ENCODE peak calls at places on chromosomes 16 and 17, in six cellular contexts. G is glutamatergic neuron; N is putamen; S is stimulated activated CD4-positive, alpha-beta T cell treated with anti-CD3 and anti-CD28 coated beads, Interleukin-1b, Interleukin-23, amount 100 ng/mL, for 1 hour; B is ELR; K is brain microvascular endothelial cell. M is an unnamed sample.

GRCh38 chr17:64741038-64741641 is 79.0 kb upstream of the SMURF2 start:
- DNase-seq in S (no peak), K (no peak), B (peak; percentile 46), G (no peak), N (peak; percentile 61), M (no peak)

GRCh38 chr17:48028736-48029135 is 8.9 kb downstream of the COPZ2 start:
- DNase-seq in S (no peak), N (no peak), G (no peak), K (no peak), B (no peak), M (no peak)

GRCh38 chr17:68457168-68457538 is at the start of gene WIPI1:
- DNase-seq in B (no peak), K (no peak), N (no peak), G (no peak), S (no peak), M (no peak)

GRCh38 chr16:10206865-10207264 is 24.6 kb upstream of the GRIN2A start:
- DNase-seq in G (no peak), S (no peak), N (no peak), B (no peak), K (no peak), M (no peak)

GRCh38 chr17:50955667-50956120 is 89.5 kb upstream of the TOB1 start:
- DNase-seq in G (no peak), B (no peak), K (no peak), S (no peak), N (no peak), M (peak; percentile 80)

GRCh38 chr16:77599793-77600415 is 122.4 kb upstream of the NUDT7 start:
- DNase-seq in S (no peak), N (no peak), K (peak; percentile 65), G (peak; percentile 67), B (peak; percentile 44), M (peak; percentile 30)

GRCh38 chr17:43832168-43832975 is 574 bp downstream of the MPP3 start:
- DNase-seq in N (no peak), G (peak; percentile 57), S (no peak), B (peak; percentile 93), K (peak; percentile 67), M (peak; percentile 90)

GRCh38 chr16:6160871-6161270 is 1063.3 kb upstream of the EEF2KMT start:
- DNase-seq in B (no peak), K (no peak), S (no peak), N (no peak), G (no peak), M (no peak)

GRCh38 chr17:81710514-81711308 is 1.4 kb upstream of the SLC25A10 start:
- DNase-seq in G (no peak), N (no peak), K (no peak), S (no peak), B (peak; percentile 42), M (no peak)

GRCh38 chr17:66716236-66717026 is 118.5 kb upstream of the CACNG5 start:
- DNase-seq in N (peak; percentile 55), B (peak; percentile 13), S (no peak), G (peak; percentile 55), K (no peak), M (no peak)

GRCh38 chr16:57988929-57989328 is 11.5 kb downstream of the ZNF319 start:
- DNase-seq in G (peak; percentile 8), B (no peak), K (no peak), S (no peak), N (peak; percentile 20), M (no peak)

GRCh38 chr17:66542183-66542966 is 240.0 kb downstream of the PRKCA start:
- DNase-seq in K (peak; percentile 68), G (no peak), B (peak; percentile 86), S (no peak), N (no peak), M (peak; percentile 50)

GRCh38 chr17:75352079-75352569 is 53.4 kb downstream of the GRB2 start:
- DNase-seq in G (peak; percentile 40), S (no peak), N (peak; percentile 62), B (no peak), K (no peak), M (peak; percentile 30)

GRCh38 chr17:78802459-78802858 is 20.4 kb upstream of the CYTH1 start:
- DNase-seq in G (no peak), S (no peak), N (no peak), K (no peak), B (no peak), M (no peak)

GRCh38 chr17:42287305-42288077 is 807 bp upstream of the STAT5A start:
- DNase-seq in B (no peak), N (peak; percentile 62), S (no peak), K (no peak), G (no peak), M (peak; percentile 41)

GRCh38 chr17:21302711-21303425 is 18.4 kb downstream of the MAP2K3 start:
- DNase-seq in K (no peak), B (no peak), G (no peak), N (no peak), S (no peak), M (peak; percentile 52)

GRCh38 chr17:978110-979093 is 1.2 kb downstream of the NXN start:
- DNase-seq in N (no peak), S (no peak), B (peak; percentile 56), G (peak; percentile 81), K (no peak), M (peak; percentile 69)

GRCh38 chr17:12900474-12900873 is 111.2 kb downstream of the ARHGAP44 start:
- DNase-seq in K (no peak), B (no peak), N (no peak), G (no peak), S (no peak), M (no peak)

GRCh38 chr16:75535211-75535843 is 581 bp downstream of the CHST5 start:
- DNase-seq in G (no peak), N (no peak), K (no peak), B (no peak), S (no peak), M (no peak)

GRCh38 chr17:43416998-43417891 is 18.5 kb downstream of the ARL4D start:
- DNase-seq in B (no peak), K (no peak), S (no peak), N (peak; percentile 87), G (no peak), M (no peak)

GRCh38 chr17:32310927-32311568 is 30.9 kb downstream of the C17orf75 start:
- DNase-seq in S (no peak), B (peak; percentile 18), K (no peak), N (no peak), G (peak; percentile 43), M (peak; percentile 72)

GRCh38 chr17:2595736-2596135 is 2.3 kb downstream of the PAFAH1B1 start:
- DNase-seq in G (no peak), B (peak; percentile 27), N (no peak), S (no peak), K (no peak), M (no peak)

GRCh38 chr17:3954921-3955320 is 9.3 kb downstream of the ATP2A3 start:
- DNase-seq in N (no peak), G (no peak), K (no peak), B (no peak), S (no peak), M (peak; percentile 51)

GRCh38 chr16:4212934-4213296 is 29.0 kb downstream of the SRL start:
- DNase-seq in B (peak; percentile 62), K (peak; percentile 27), G (no peak), S (no peak), N (no peak), M (no peak)

GRCh38 chr16:72857841-72858594 is 189.9 kb downstream of the ZFHX3 start:
- DNase-seq in S (no peak), B (no peak), G (no peak), N (no peak), K (no peak), M (no peak)

GRCh38 chr16:508884-509736 is 18.4 kb upstream of the CAPN15 start:
- DNase-seq in B (no peak), S (no peak), G (peak; percentile 55), K (peak; percentile 69), N (no peak), M (peak; percentile 56)

GRCh38 chr16:89396156-89396555 is 94.2 kb downstream of the ANKRD11 start:
- DNase-seq in S (no peak), G (no peak), N (no peak), B (no peak), K (no peak), M (no peak)

GRCh38 chr17:54172654-54173316 is 350.1 kb downstream of the KIF2B start:
- DNase-seq in S (no peak), N (peak; percentile 22), B (peak; percentile 37), K (peak; percentile 3), G (peak; percentile 48), M (no peak)

GRCh38 chr17:42809250-42809649 is 10.6 kb downstream of the CNTD1 start:
- DNase-seq in K (no peak), G (no peak), B (peak; percentile 86), S (no peak), N (peak; percentile 53), M (no peak)

GRCh38 chr16:2089676-2090480 is 42.1 kb downstream of the TSC2 start:
- DNase-seq in B (no peak), S (no peak), N (no peak), K (no peak), G (no peak), M (no peak)

GRCh38 chr17:58447039-58447975 is 30.0 kb upstream of the RNF43 start:
- DNase-seq in N (peak; percentile 10), B (peak; percentile 87), K (peak; percentile 81), G (peak; percentile 81), S (peak; percentile 18), M (peak; percentile 78)

M was measured in SK-N-SH.